ENCODE peak calls at places on chromosomes 11 and 22, in nine cellular contexts. V, Q, J, L, X, C, B, R and O are unnamed samples.

GRCh38 chr11:662689-663274 is 25.7 kb downstream of the DRD4 start:
- DNase-seq in X (peak), R (peak), C (peak), B (peak), L (peak), Q (peak), V (no peak), J (peak), O (peak)

GRCh38 chr11:471468-472145 is 21.5 kb downstream of the PTDSS2 start:
- DNase-seq in Q (no peak), C (no peak), X (no peak), R (no peak), B (no peak), J (no peak), L (no peak), V (no peak), O (no peak)

GRCh38 chr11:134504146-134504905 is 92.3 kb upstream of the B3GAT1 start:
- DNase-seq in J (peak), X (no peak), C (no peak), B (peak), R (no peak), Q (no peak), V (no peak), L (no peak), O (no peak)

GRCh38 chr22:20771918-20772625 is 1.8 kb upstream of the SERPIND1 start:
- DNase-seq in R (no peak), B (no peak), V (no peak), X (no peak), J (no peak), L (no peak), Q (no peak), C (no peak), O (no peak)

GRCh38 chr11:31480930-31481329 is 28.5 kb downstream of the IMMP1L start:
- DNase-seq in J (peak), B (no peak), V (no peak), X (no peak), R (no peak), Q (no peak), C (no peak), L (no peak), O (no peak)

GRCh38 chr11:122696662-122697061 is 41.1 kb downstream of the UBASH3B start:
- DNase-seq in V (no peak), J (no peak), Q (no peak), R (no peak), L (peak), C (no peak), X (no peak), B (no peak), O (no peak)

GRCh38 chr11:2693851-2694261 is 5.9 kb downstream of the KCNQ1OT1 start:
- DNase-seq in J (peak), B (no peak), R (no peak), V (no peak), L (no peak), Q (no peak), X (no peak), C (peak), O (no peak)

GRCh38 chr11:113884361-113884836 is 9.0 kb upstream of the USP28 start:
- DNase-seq in J (peak), B (no peak), X (no peak), V (no peak), L (no peak), R (no peak), Q (peak), C (no peak), O (peak)

GRCh38 chr11:133064152-133064877 is 468.0 kb downstream of the OPCML start:
- DNase-seq in R (no peak), L (no peak), J (peak), C (peak), V (peak), Q (no peak), X (peak), B (peak), O (peak)

GRCh38 chr11:92180664-92181251 is 43.9 kb upstream of the FAT3 start:
- DNase-seq in X (peak), R (no peak), C (no peak), L (no peak), V (no peak), B (no peak), Q (peak), J (no peak), O (peak)

GRCh38 chr11:14583252-14584105 is 60.1 kb upstream of the PDE3B start:
- DNase-seq in Q (no peak), J (no peak), X (no peak), L (no peak), R (no peak), B (no peak), C (peak), V (no peak), O (no peak)

GRCh38 chr11:121964591-121964990 is 151.4 kb downstream of the BLID start:
- DNase-seq in X (no peak), R (no peak), B (peak), V (no peak), Q (peak), J (no peak), C (no peak), L (no peak), O (peak)

GRCh38 chr11:66686100-66686785 is 8.6 kb upstream of the RBM4B start:
- DNase-seq in V (no peak), Q (no peak), X (peak), B (no peak), L (no peak), J (no peak), C (no peak), R (no peak), O (no peak)

GRCh38 chr11:114170226-114170625 is 110.7 kb downstream of the ZBTB16 start:
- DNase-seq in Q (no peak), V (no peak), X (no peak), B (no peak), R (no peak), C (no peak), L (no peak), J (no peak), O (no peak)

GRCh38 chr11:102367364-102367763 is 20.4 kb downstream of the BIRC2 start:
- DNase-seq in V (no peak), R (no peak), X (no peak), L (peak), J (no peak), B (no peak), C (no peak), Q (peak), O (no peak)

GRCh38 chr11:48109046-48109666 is 107.5 kb upstream of the OR4B1 start:
- DNase-seq in R (no peak), L (peak), Q (peak), V (peak), B (peak), C (no peak), X (peak), J (peak), O (peak)

GRCh38 chr11:12301379-12301778 is 76.0 kb upstream of the PARVA start:
- DNase-seq in R (no peak), C (no peak), B (no peak), V (no peak), J (no peak), L (no peak), Q (no peak), X (no peak), O (no peak)

GRCh38 chr22:41989246-41989645 is 9.3 kb upstream of the WBP2NL start:
- DNase-seq in L (no peak), V (no peak), Q (no peak), C (no peak), J (no peak), X (no peak), B (no peak), R (no peak), O (no peak)

GRCh38 chr11:199782-200181 is 6.9 kb downstream of the SCGB1C1 start:
- DNase-seq in L (no peak), B (no peak), R (no peak), Q (no peak), V (peak), C (peak), J (no peak), X (no peak), O (no peak)

GRCh38 chr11:69490516-69490915 is 9.1 kb downstream of the LINC01488 start:
- DNase-seq in C (peak), B (no peak), J (no peak), L (no peak), Q (no peak), R (no peak), X (no peak), V (no peak), O (no peak)

GRCh38 chr11:33060271-33060670 is 20.9 kb downstream of the TCP11L1 start:
- DNase-seq in L (no peak), B (no peak), C (no peak), Q (no peak), R (no peak), J (peak), X (no peak), V (no peak), O (no peak)

GRCh38 chr11:58731819-58732218 is at the start of gene GLYAT:
- DNase-seq in L (no peak), B (no peak), R (no peak), V (no peak), Q (no peak), C (no peak), J (no peak), X (no peak), O (no peak)

GRCh38 chr11:76781861-76782500 is 1.2 kb upstream of the TSKU start:
- DNase-seq in J (no peak), V (no peak), R (no peak), C (no peak), X (peak), B (no peak), Q (peak), L (no peak), O (no peak)

GRCh38 chr22:30809086-30809485 is 114.4 kb downstream of the OSBP2 start:
- DNase-seq in C (no peak), X (peak), L (no peak), R (no peak), V (no peak), J (no peak), Q (peak), B (no peak), O (peak)

GRCh38 chr22:36160499-36160942 is at the start of gene APOL3:
- DNase-seq in X (peak), C (peak), Q (peak), R (peak), B (no peak), L (peak), J (no peak), V (no peak), O (peak)